ENCODE peak calls at places on chromosomes 4 and X, in ten cellular contexts. One of them, this sample, is unnamed.

GRCh38 chrX:115560978-115561604 is at the start of gene PLS3:
- DNase-seq in C1 segment of cervical spinal cord: no peak
- DNase-seq in stimulated activated naive B cell treated with anti-CD40 and anti-IgM and Interleukin-4, amounts not matched to agents 10 μg/mL and 1 μg/mL and 100 μg/mL, for 72 hours: no peak
- DNase-seq in SK-N-DZ: peak; percentile 80
- DNase-seq in occipital lobe: peak; percentile 71
- DNase-seq in mesothelial cell of epicardium: peak; percentile 86
- DNase-seq in substantia nigra: peak; percentile 80
- DNase-seq in astrocyte of the spinal cord: peak; percentile 85
- DNase-seq in left ventricle myocardium superior: peak; percentile 90
- DNase-seq in KG1: no peak
- DNase-seq in this sample: peak; percentile 85

GRCh38 chr4:92304073-92304472 is 307 bp downstream of the GRID2 start:
- DNase-seq in C1 segment of cervical spinal cord: no peak
- DNase-seq in stimulated activated naive B cell treated with anti-CD40 and anti-IgM and Interleukin-4, amounts not matched to agents 10 μg/mL and 1 μg/mL and 100 μg/mL, for 72 hours: no peak
- DNase-seq in SK-N-DZ: no peak
- DNase-seq in occipital lobe: no peak
- DNase-seq in mesothelial cell of epicardium: no peak
- DNase-seq in substantia nigra: no peak
- DNase-seq in astrocyte of the spinal cord: no peak
- DNase-seq in left ventricle myocardium superior: no peak
- DNase-seq in KG1: no peak
- DNase-seq in this sample: no peak

GRCh38 chrX:13851996-13852695 is 35.3 kb upstream of the GPM6B start:
- DNase-seq in C1 segment of cervical spinal cord: no peak
- DNase-seq in stimulated activated naive B cell treated with anti-CD40 and anti-IgM and Interleukin-4, amounts not matched to agents 10 μg/mL and 1 μg/mL and 100 μg/mL, for 72 hours: no peak
- DNase-seq in SK-N-DZ: no peak
- DNase-seq in occipital lobe: no peak
- DNase-seq in mesothelial cell of epicardium: no peak
- DNase-seq in substantia nigra: no peak
- DNase-seq in astrocyte of the spinal cord: no peak
- DNase-seq in left ventricle myocardium superior: no peak
- DNase-seq in KG1: no peak
- DNase-seq in this sample: no peak

GRCh38 chrX:19544693-19545305 is 29.5 kb upstream of the MAP3K15 start:
- DNase-seq in C1 segment of cervical spinal cord: no peak
- DNase-seq in stimulated activated naive B cell treated with anti-CD40 and anti-IgM and Interleukin-4, amounts not matched to agents 10 μg/mL and 1 μg/mL and 100 μg/mL, for 72 hours: no peak
- DNase-seq in SK-N-DZ: peak; percentile 41
- DNase-seq in occipital lobe: no peak
- DNase-seq in mesothelial cell of epicardium: no peak
- DNase-seq in substantia nigra: no peak
- DNase-seq in astrocyte of the spinal cord: peak; percentile 65
- DNase-seq in left ventricle myocardium superior: no peak
- DNase-seq in KG1: peak; percentile 1
- DNase-seq in this sample: no peak

GRCh38 chr4:70515342-70516245 is 2.8 kb upstream of the AMTN start:
- DNase-seq in C1 segment of cervical spinal cord: no peak
- DNase-seq in stimulated activated naive B cell treated with anti-CD40 and anti-IgM and Interleukin-4, amounts not matched to agents 10 μg/mL and 1 μg/mL and 100 μg/mL, for 72 hours: no peak
- DNase-seq in SK-N-DZ: no peak
- DNase-seq in occipital lobe: no peak
- DNase-seq in mesothelial cell of epicardium: no peak
- DNase-seq in substantia nigra: no peak
- DNase-seq in astrocyte of the spinal cord: no peak
- DNase-seq in left ventricle myocardium superior: no peak
- DNase-seq in KG1: no peak
- DNase-seq in this sample: no peak

GRCh38 chr4:144313370-144313769 is 172.9 kb upstream of the GYPA start:
- DNase-seq in C1 segment of cervical spinal cord: no peak
- DNase-seq in stimulated activated naive B cell treated with anti-CD40 and anti-IgM and Interleukin-4, amounts not matched to agents 10 μg/mL and 1 μg/mL and 100 μg/mL, for 72 hours: no peak
- DNase-seq in SK-N-DZ: no peak
- DNase-seq in occipital lobe: no peak
- DNase-seq in mesothelial cell of epicardium: no peak
- DNase-seq in substantia nigra: no peak
- DNase-seq in astrocyte of the spinal cord: no peak
- DNase-seq in left ventricle myocardium superior: no peak
- DNase-seq in KG1: no peak
- DNase-seq in this sample: no peak

GRCh38 chr4:184473515-184474260 is 662 bp downstream of the IRF2 start:
- DNase-seq in C1 segment of cervical spinal cord: no peak
- DNase-seq in stimulated activated naive B cell treated with anti-CD40 and anti-IgM and Interleukin-4, amounts not matched to agents 10 μg/mL and 1 μg/mL and 100 μg/mL, for 72 hours: peak; percentile 27
- DNase-seq in SK-N-DZ: peak; percentile 5
- DNase-seq in occipital lobe: no peak
- DNase-seq in mesothelial cell of epicardium: peak; percentile 54
- DNase-seq in substantia nigra: peak; percentile 34
- DNase-seq in astrocyte of the spinal cord: no peak
- DNase-seq in left ventricle myocardium superior: peak; percentile 69
- DNase-seq in KG1: no peak
- DNase-seq in this sample: peak; percentile 61

GRCh38 chr4:141246243-141246642 is 25.5 kb downstream of the ZNF330 start:
- DNase-seq in C1 segment of cervical spinal cord: no peak
- DNase-seq in stimulated activated naive B cell treated with anti-CD40 and anti-IgM and Interleukin-4, amounts not matched to agents 10 μg/mL and 1 μg/mL and 100 μg/mL, for 72 hours: no peak
- DNase-seq in SK-N-DZ: no peak
- DNase-seq in occipital lobe: no peak
- DNase-seq in mesothelial cell of epicardium: no peak
- DNase-seq in substantia nigra: no peak
- DNase-seq in astrocyte of the spinal cord: peak; percentile 71
- DNase-seq in left ventricle myocardium superior: no peak
- DNase-seq in KG1: no peak
- DNase-seq in this sample: no peak

GRCh38 chrX:153768311-153769157 is 4.5 kb downstream of the PLXNB3 start:
- DNase-seq in C1 segment of cervical spinal cord: no peak
- DNase-seq in stimulated activated naive B cell treated with anti-CD40 and anti-IgM and Interleukin-4, amounts not matched to agents 10 μg/mL and 1 μg/mL and 100 μg/mL, for 72 hours: no peak
- DNase-seq in SK-N-DZ: no peak
- DNase-seq in occipital lobe: no peak
- DNase-seq in mesothelial cell of epicardium: no peak
- DNase-seq in substantia nigra: no peak
- DNase-seq in astrocyte of the spinal cord: no peak
- DNase-seq in left ventricle myocardium superior: no peak
- DNase-seq in KG1: no peak
- DNase-seq in this sample: no peak

GRCh38 chrX:149022485-149022884 is 482.6 kb downstream of the IDS start:
- DNase-seq in C1 segment of cervical spinal cord: no peak
- DNase-seq in stimulated activated naive B cell treated with anti-CD40 and anti-IgM and Interleukin-4, amounts not matched to agents 10 μg/mL and 1 μg/mL and 100 μg/mL, for 72 hours: no peak
- DNase-seq in SK-N-DZ: no peak
- DNase-seq in occipital lobe: no peak
- DNase-seq in mesothelial cell of epicardium: no peak
- DNase-seq in substantia nigra: no peak
- DNase-seq in astrocyte of the spinal cord: no peak
- DNase-seq in left ventricle myocardium superior: no peak
- DNase-seq in KG1: no peak
- DNase-seq in this sample: no peak

GRCh38 chr4:20030108-20030507 is 221.6 kb upstream of the SLIT2 start:
- DNase-seq in C1 segment of cervical spinal cord: no peak
- DNase-seq in stimulated activated naive B cell treated with anti-CD40 and anti-IgM and Interleukin-4, amounts not matched to agents 10 μg/mL and 1 μg/mL and 100 μg/mL, for 72 hours: no peak
- DNase-seq in SK-N-DZ: no peak
- DNase-seq in occipital lobe: no peak
- DNase-seq in mesothelial cell of epicardium: no peak
- DNase-seq in substantia nigra: no peak
- DNase-seq in astrocyte of the spinal cord: no peak
- DNase-seq in left ventricle myocardium superior: no peak
- DNase-seq in KG1: no peak
- DNase-seq in this sample: no peak

GRCh38 chr4:83112239-83112638 is 2.3 kb downstream of the PLAC8 start:
- DNase-seq in C1 segment of cervical spinal cord: no peak
- DNase-seq in stimulated activated naive B cell treated with anti-CD40 and anti-IgM and Interleukin-4, amounts not matched to agents 10 μg/mL and 1 μg/mL and 100 μg/mL, for 72 hours: peak; percentile 40
- DNase-seq in SK-N-DZ: no peak
- DNase-seq in occipital lobe: no peak
- DNase-seq in mesothelial cell of epicardium: no peak
- DNase-seq in substantia nigra: no peak
- DNase-seq in astrocyte of the spinal cord: no peak
- DNase-seq in left ventricle myocardium superior: no peak
- DNase-seq in KG1: peak; percentile 74
- DNase-seq in this sample: no peak

GRCh38 chr4:139223682-139224317 is 46.8 kb upstream of the ELF2 start:
- DNase-seq in C1 segment of cervical spinal cord: no peak
- DNase-seq in stimulated activated naive B cell treated with anti-CD40 and anti-IgM and Interleukin-4, amounts not matched to agents 10 μg/mL and 1 μg/mL and 100 μg/mL, for 72 hours: no peak
- DNase-seq in SK-N-DZ: no peak
- DNase-seq in occipital lobe: peak; percentile 54
- DNase-seq in mesothelial cell of epicardium: no peak
- DNase-seq in substantia nigra: no peak
- DNase-seq in astrocyte of the spinal cord: peak; percentile 75
- DNase-seq in left ventricle myocardium superior: peak; percentile 71
- DNase-seq in KG1: no peak
- DNase-seq in this sample: no peak

GRCh38 chr4:29853843-29854242 is 866.3 kb upstream of the PCDH7 start:
- DNase-seq in C1 segment of cervical spinal cord: no peak
- DNase-seq in stimulated activated naive B cell treated with anti-CD40 and anti-IgM and Interleukin-4, amounts not matched to agents 10 μg/mL and 1 μg/mL and 100 μg/mL, for 72 hours: no peak
- DNase-seq in SK-N-DZ: no peak
- DNase-seq in occipital lobe: no peak
- DNase-seq in mesothelial cell of epicardium: no peak
- DNase-seq in substantia nigra: no peak
- DNase-seq in astrocyte of the spinal cord: no peak
- DNase-seq in left ventricle myocardium superior: no peak
- DNase-seq in KG1: no peak
- DNase-seq in this sample: no peak

GRCh38 chrX:129701624-129702069 is 37.1 kb upstream of the XPNPEP2 start:
- DNase-seq in C1 segment of cervical spinal cord: no peak
- DNase-seq in stimulated activated naive B cell treated with anti-CD40 and anti-IgM and Interleukin-4, amounts not matched to agents 10 μg/mL and 1 μg/mL and 100 μg/mL, for 72 hours: no peak
- DNase-seq in SK-N-DZ: no peak
- DNase-seq in occipital lobe: peak; percentile 14
- DNase-seq in mesothelial cell of epicardium: no peak
- DNase-seq in substantia nigra: peak; percentile 28
- DNase-seq in astrocyte of the spinal cord: peak; percentile 66
- DNase-seq in left ventricle myocardium superior: peak; percentile 82
- DNase-seq in KG1: no peak
- DNase-seq in this sample: peak; percentile 57

GRCh38 chr4:154822775-154823174 is 41.7 kb downstream of the RBM46 start:
- DNase-seq in C1 segment of cervical spinal cord: no peak
- DNase-seq in stimulated activated naive B cell treated with anti-CD40 and anti-IgM and Interleukin-4, amounts not matched to agents 10 μg/mL and 1 μg/mL and 100 μg/mL, for 72 hours: no peak
- DNase-seq in SK-N-DZ: no peak
- DNase-seq in occipital lobe: no peak
- DNase-seq in mesothelial cell of epicardium: no peak
- DNase-seq in substantia nigra: no peak
- DNase-seq in astrocyte of the spinal cord: peak; percentile 74
- DNase-seq in left ventricle myocardium superior: no peak
- DNase-seq in KG1: no peak
- DNase-seq in this sample: no peak

GRCh38 chr4:163493643-163494359 is 689 bp upstream of the TMA16 start:
- DNase-seq in C1 segment of cervical spinal cord: no peak
- DNase-seq in stimulated activated naive B cell treated with anti-CD40 and anti-IgM and Interleukin-4, amounts not matched to agents 10 μg/mL and 1 μg/mL and 100 μg/mL, for 72 hours: peak; percentile 54
- DNase-seq in SK-N-DZ: no peak
- DNase-seq in occipital lobe: no peak
- DNase-seq in mesothelial cell of epicardium: no peak
- DNase-seq in substantia nigra: no peak
- DNase-seq in astrocyte of the spinal cord: no peak
- DNase-seq in left ventricle myocardium superior: peak; percentile 47
- DNase-seq in KG1: no peak
- DNase-seq in this sample: no peak

GRCh38 chr4:114326358-114326757 is 272.2 kb upstream of the UGT8 start:
- DNase-seq in C1 segment of cervical spinal cord: no peak
- DNase-seq in stimulated activated naive B cell treated with anti-CD40 and anti-IgM and Interleukin-4, amounts not matched to agents 10 μg/mL and 1 μg/mL and 100 μg/mL, for 72 hours: no peak
- DNase-seq in SK-N-DZ: peak; percentile 18
- DNase-seq in occipital lobe: no peak
- DNase-seq in mesothelial cell of epicardium: no peak
- DNase-seq in substantia nigra: no peak
- DNase-seq in astrocyte of the spinal cord: no peak
- DNase-seq in left ventricle myocardium superior: no peak
- DNase-seq in KG1: no peak
- DNase-seq in this sample: no peak

GRCh38 chr4:135917016-135917415 is 1615.3 kb downstream of the PCDH18 start:
- DNase-seq in C1 segment of cervical spinal cord: no peak
- DNase-seq in stimulated activated naive B cell treated with anti-CD40 and anti-IgM and Interleukin-4, amounts not matched to agents 10 μg/mL and 1 μg/mL and 100 μg/mL, for 72 hours: no peak
- DNase-seq in SK-N-DZ: no peak
- DNase-seq in occipital lobe: no peak
- DNase-seq in mesothelial cell of epicardium: no peak
- DNase-seq in substantia nigra: no peak
- DNase-seq in astrocyte of the spinal cord: peak; percentile 62
- DNase-seq in left ventricle myocardium superior: no peak
- DNase-seq in KG1: no peak
- DNase-seq in this sample: no peak

This sample was measured in ureter.